ENCODE peak calls at places on chromosome 1, in seven cellular contexts. C is endothelial cell, Q is spleen, W is MM.1S, E is dorsolateral prefrontal cortex, U is GM23338, I is astrocyte of the spinal cord. N is an unnamed sample.
A peak's percentile ranks its signal among the peaks of the same experiment; 100 is the strongest.

GRCh38 chr1:50717327-50717726 is 242.7 kb downstream of the FAF1 start:
- DNase-seq in C (no peak), U (no peak), E (no peak), W (no peak), Q (no peak), I (no peak), N (no peak)

GRCh38 chr1:177354247-177354646 is 183.5 kb downstream of the BRINP2 start:
- DNase-seq in W (no peak), U (no peak), Q (no peak), I (no peak), C (no peak), E (no peak), N (no peak)

GRCh38 chr1:225915538-225915991 is 8.5 kb downstream of the PYCR2 start:
- DNase-seq in W (no peak), Q (no peak), E (no peak), I (peak; percentile 21), U (no peak), C (no peak), N (no peak)

GRCh38 chr1:113903496-113904291 is 905 bp downstream of the AP4B1 start:
- DNase-seq in Q (no peak), C (no peak), E (no peak), I (no peak), U (no peak), W (no peak), N (no peak)

GRCh38 chr1:244381887-244382565 is 69.7 kb downstream of the ADSS2 start:
- DNase-seq in U (no peak), Q (no peak), E (no peak), C (no peak), I (peak; percentile 63), W (no peak), N (no peak)

GRCh38 chr1:92994105-92994712 is 32.9 kb upstream of the DIPK1A start:
- DNase-seq in C (peak; percentile 57), W (peak; percentile 85), U (peak; percentile 93), I (peak; percentile 83), Q (no peak), E (no peak), N (peak; percentile 61)

GRCh38 chr1:40879487-40880175 is 17.5 kb upstream of the CITED4 start:
- DNase-seq in E (no peak), W (no peak), C (no peak), I (no peak), U (no peak), Q (no peak), N (no peak)

GRCh38 chr1:200887036-200887435 is 7.7 kb upstream of the INAVA start:
- DNase-seq in E (no peak), C (no peak), U (no peak), Q (no peak), W (no peak), I (no peak), N (no peak)

GRCh38 chr1:78101514-78101913 is 55.7 kb downstream of the GIPC2 start:
- DNase-seq in E (no peak), I (peak; percentile 97), C (no peak), Q (no peak), W (no peak), U (peak; percentile 29), N (no peak)

GRCh38 chr1:184881941-184882648 is 92.2 kb downstream of the NIBAN1 start:
- DNase-seq in Q (no peak), I (peak; percentile 49), U (peak; percentile 27), W (no peak), C (no peak), E (no peak), N (no peak)

GRCh38 chr1:179137623-179138235 is 55.9 kb downstream of the TOR3A start:
- DNase-seq in I (no peak), U (no peak), E (no peak), W (no peak), C (no peak), Q (no peak), N (no peak)

GRCh38 chr1:106584663-106585062 is 471.8 kb upstream of the PRMT6 start:
- DNase-seq in E (no peak), Q (peak; percentile 24), I (no peak), C (no peak), U (no peak), W (no peak), N (no peak)

GRCh38 chr1:1109743-1110142 is 6.1 kb downstream of the C1orf159 start:
- DNase-seq in C (no peak), Q (peak; percentile 20), I (no peak), E (peak; percentile 37), U (no peak), W (no peak), N (no peak)

GRCh38 chr1:143611159-143611558 is 360.6 kb downstream of the FAM72C start:
- DNase-seq in E (no peak), C (peak; percentile 13), U (peak; percentile 13), W (no peak), I (no peak), Q (no peak), N (no peak)

GRCh38 chr1:154420172-154420571 is 15.0 kb downstream of the IL6R start:
- DNase-seq in W (peak; percentile 89), Q (peak; percentile 87), E (peak; percentile 64), U (no peak), C (no peak), I (peak; percentile 95), N (peak; percentile 70)

GRCh38 chr1:145985502-145986439 is 10.6 kb downstream of the TXNIP start:
- DNase-seq in Q (no peak), E (no peak), I (peak; percentile 55), U (peak; percentile 39), W (no peak), C (no peak), N (no peak)

GRCh38 chr1:16420719-16421118 is 16.5 kb downstream of the SPATA21 start:
- DNase-seq in E (no peak), U (no peak), I (no peak), Q (peak; percentile 83), C (no peak), W (peak; percentile 86), N (peak; percentile 72)

GRCh38 chr1:184056921-184057496 is 5.5 kb downstream of the TSEN15 start:
- DNase-seq in W (no peak), Q (no peak), E (no peak), C (no peak), I (peak; percentile 72), U (peak; percentile 64), N (no peak)

GRCh38 chr1:48203287-48203900 is 19.1 kb upstream of the SLC5A9 start:
- DNase-seq in C (peak; percentile 44), U (peak; percentile 71), Q (no peak), W (peak; percentile 44), E (no peak), I (peak; percentile 25), N (peak; percentile 39)

GRCh38 chr1:33004628-33005027 is 32.1 kb downstream of the AK2 start:
- DNase-seq in E (no peak), U (no peak), C (no peak), Q (no peak), I (no peak), W (no peak), N (no peak)

GRCh38 chr1:109652446-109652845 is 3.5 kb upstream of the GSTM4 start:
- DNase-seq in C (no peak), Q (no peak), I (no peak), U (no peak), E (no peak), W (no peak), N (no peak)

GRCh38 chr1:109650609-109651008 is 5.3 kb upstream of the GSTM4 start:
- DNase-seq in I (no peak), W (no peak), Q (no peak), E (no peak), U (no peak), C (no peak), N (no peak)

GRCh38 chr1:109653286-109653685 is 2.6 kb upstream of the GSTM4 start:
- DNase-seq in U (no peak), C (no peak), I (no peak), E (no peak), Q (no peak), W (no peak), N (no peak)

GRCh38 chr1:109644670-109645069 is 11.2 kb upstream of the GSTM4 start:
- DNase-seq in U (no peak), E (no peak), I (no peak), C (no peak), W (no peak), Q (no peak), N (no peak)

DNA sequence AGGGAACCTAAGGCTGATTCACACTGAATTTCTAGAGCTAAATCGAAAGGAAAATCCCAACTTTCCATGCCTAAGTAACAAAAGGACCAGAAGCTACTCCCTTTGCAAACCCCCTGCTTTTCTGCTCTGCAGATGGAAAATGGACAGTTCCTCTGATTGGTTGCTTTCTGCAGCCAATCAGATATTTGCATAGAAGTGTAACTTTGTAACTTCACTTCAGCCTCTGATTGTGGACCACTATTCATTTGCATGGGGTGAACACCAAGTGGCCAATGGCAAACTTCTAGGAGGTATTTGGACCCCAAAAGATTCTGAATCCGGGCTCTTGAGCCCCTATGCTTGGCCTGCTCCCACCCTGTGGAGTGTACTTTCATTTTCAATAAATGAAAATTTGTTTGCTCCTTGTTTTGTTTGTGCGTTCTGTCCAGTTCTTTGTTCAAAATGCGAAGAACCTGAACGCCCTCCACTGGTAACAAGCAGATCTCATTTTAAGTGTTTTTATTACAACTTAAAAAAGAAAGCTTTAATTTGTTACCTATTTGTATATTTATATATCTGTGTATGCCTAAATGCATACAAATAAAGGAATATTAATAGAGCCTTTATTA is 6.4 kb upstream of the GSTM4 start:
- DNase-seq in E (no peak), Q (no peak), C (no peak), I (peak; percentile 43), U (no peak), W (no peak), N (no peak)
- TF ChIP-seq CTCF in E (peak; percentile 78), Q (no peak), C (no peak), I (peak; percentile 29), U (no peak), W (no peak), N (no peak)

DNA sequence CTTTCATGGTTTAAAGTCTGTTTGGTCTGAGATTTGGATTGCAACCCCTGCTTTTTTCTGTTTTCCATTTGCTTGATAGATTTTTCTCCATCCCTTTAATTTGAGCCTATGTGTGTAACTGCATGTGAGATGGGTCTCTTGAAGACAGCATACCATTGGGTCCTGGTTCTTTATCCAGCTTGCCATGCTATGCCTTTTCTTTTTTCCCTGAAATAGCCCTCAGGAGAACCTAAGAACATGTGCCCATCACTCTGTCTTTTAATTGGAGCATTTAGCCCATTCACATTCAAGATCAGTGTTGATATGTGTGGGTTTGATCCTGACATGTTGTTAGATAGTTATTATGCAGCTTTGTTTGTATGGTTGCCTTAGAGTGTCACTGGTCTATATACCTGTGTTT is 21.7 kb upstream of the DENND1B start:
- DNase-seq in E (no peak), I (no peak), U (no peak), Q (no peak), C (no peak), W (no peak), N (no peak)
- TF ChIP-seq CTCF in E (no peak), I (no peak), U (no peak), Q (no peak), C (no peak), W (no peak), N (no peak)

GRCh38 chr1:203508463-203508862 is 14.5 kb downstream of the OPTC start:
- DNase-seq in U (no peak), C (no peak), I (no peak), Q (no peak), W (no peak), E (no peak), N (no peak)
- TF ChIP-seq CTCF in U (peak; percentile 20), C (no peak), I (peak; percentile 6), Q (no peak), W (no peak), E (no peak), N (no peak)

DNA sequence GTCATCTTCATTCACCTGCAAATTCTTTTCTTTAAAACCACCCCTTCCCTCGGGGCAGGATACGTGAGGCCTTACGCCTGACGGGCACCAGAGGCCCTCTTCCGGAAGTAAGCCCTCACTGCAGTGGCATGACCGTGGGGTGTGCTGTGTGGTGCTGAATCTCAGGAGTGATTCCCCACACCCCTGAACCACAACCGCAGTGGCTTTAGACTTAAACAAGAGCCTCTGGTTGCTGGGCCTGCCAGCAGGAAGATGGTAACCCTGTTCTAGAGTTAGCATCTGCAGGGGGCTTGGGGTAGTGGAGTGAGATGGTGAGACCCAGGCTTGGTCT is 12.1 kb downstream of the BSND start:
- DNase-seq in I (no peak), W (no peak), U (peak; percentile 59), E (no peak), C (no peak), Q (peak; percentile 31), N (no peak)
- TF ChIP-seq CTCF in I (no peak), W (no peak), U (peak; percentile 50), E (no peak), C (no peak), Q (no peak), N (no peak)

N was measured in GM13976.